ENCODE peak calls at places on chromosomes 2 and 18, in five cellular contexts. J is HEK293T, X is HepG2, A is SK-N-SH, Q is K562. N is an unnamed sample.
A peak's percentile ranks its signal among the peaks of the same experiment; 100 is the strongest.

GRCh38 chr2:239102266-239102665 is 254.4 kb downstream of the TWIST2 start:
- DNase-seq in Q (no peak), A (no peak), X (no peak), J (no peak), N (no peak)

GRCh38 chr18:8685141-8685913 is 20.0 kb upstream of the MTCL1 start:
- DNase-seq in A (no peak), J (peak; percentile 15), Q (no peak), X (no peak), N (no peak)

GRCh38 chr2:113791697-113792590 is 35.5 kb upstream of the SLC35F5 start:
- DNase-seq in X (no peak), J (no peak), A (no peak), Q (no peak), N (peak; percentile 61)

GRCh38 chr2:68740184-68740914 is 5.7 kb downstream of the ARHGAP25 start:
- DNase-seq in Q (no peak), J (no peak), A (no peak), X (no peak), N (no peak)

GRCh38 chr2:239354132-239354790 is 46.6 kb downstream of the HDAC4 start:
- DNase-seq in J (no peak), Q (no peak), X (no peak), A (no peak), N (no peak)

GRCh38 chr2:134819334-134819733 is 19.1 kb upstream of the ACMSD start:
- DNase-seq in Q (no peak), J (no peak), A (no peak), X (no peak), N (no peak)

GRCh38 chr2:75064691-75065396 is 106.4 kb downstream of the POLE4 start:
- DNase-seq in A (peak; percentile 63), X (peak; percentile 32), J (peak; percentile 72), Q (peak; percentile 68), N (no peak)

GRCh38 chr2:159208449-159208848 is 78.1 kb downstream of the WDSUB1 start:
- DNase-seq in X (no peak), Q (peak; percentile 39), A (no peak), J (no peak), N (no peak)

GRCh38 chr2:173884403-173884802 is 80.8 kb downstream of the SP3 start:
- DNase-seq in A (peak; percentile 51), Q (peak; percentile 51), X (peak; percentile 56), J (peak; percentile 57), N (no peak)

GRCh38 chr2:84702941-84703340 is 177.9 kb downstream of the TRABD2A start:
- DNase-seq in J (no peak), Q (no peak), A (no peak), X (no peak), N (no peak)

GRCh38 chr2:119063146-119063545 is 95.4 kb downstream of the C1QL2 start:
- DNase-seq in J (peak; percentile 1), A (no peak), X (no peak), Q (no peak), N (no peak)

GRCh38 chr2:132439703-132440398 is 23.2 kb downstream of the GPR39 start:
- DNase-seq in Q (no peak), X (peak; percentile 82), J (no peak), A (no peak), N (no peak)

GRCh38 chr18:657311-657997 is at the start of gene TYMS:
- DNase-seq in Q (peak; percentile 84), X (peak; percentile 55), A (peak; percentile 89), J (peak; percentile 64), N (no peak)

GRCh38 chr2:127508621-127509034 is 17.7 kb downstream of the IWS1 start:
- DNase-seq in X (peak; percentile 44), Q (peak; percentile 27), J (peak; percentile 69), A (peak; percentile 66), N (no peak)

GRCh38 chr2:171893824-171894611 is at the start of gene SLC25A12:
- DNase-seq in J (peak; percentile 90), Q (peak; percentile 87), X (peak; percentile 71), A (peak; percentile 94), N (no peak)

GRCh38 chr2:10297950-10298349 is 4.8 kb upstream of the HPCAL1 start:
- DNase-seq in A (peak; percentile 86), Q (no peak), X (peak; percentile 71), J (no peak), N (no peak)

GRCh38 chr2:80655265-80655664 is 350.7 kb upstream of the LRRTM1 start:
- DNase-seq in A (no peak), J (no peak), X (no peak), Q (no peak), N (no peak)

GRCh38 chr2:18154812-18155211 is 276.3 kb downstream of the KCNS3 start:
- DNase-seq in A (no peak), J (no peak), Q (no peak), X (no peak), N (no peak)

GRCh38 chr2:216073773-216074172 is 7.8 kb downstream of the PECR start:
- DNase-seq in J (no peak), A (no peak), Q (no peak), X (no peak), N (no peak)

GRCh38 chr2:64839844-64840243 is 149.4 kb upstream of the SLC1A4 start:
- DNase-seq in X (no peak), Q (no peak), A (no peak), J (no peak), N (no peak)

GRCh38 chr2:159904565-159905281 is 106.7 kb upstream of the CD302 start:
- DNase-seq in Q (peak; percentile 86), J (no peak), X (no peak), A (no peak), N (no peak)

GRCh38 chr18:62974928-62975675 is 259.8 kb downstream of the PHLPP1 start:
- DNase-seq in X (no peak), J (no peak), A (no peak), Q (no peak), N (no peak)

GRCh38 chr18:77114564-77115391 is 17.8 kb downstream of the MBP start:
- DNase-seq in J (no peak), Q (no peak), X (peak; percentile 93), A (no peak), N (no peak)

GRCh38 chr2:70828914-70829824 is 6.4 kb downstream of the CD207 start:
- DNase-seq in X (no peak), A (no peak), Q (no peak), J (no peak), N (no peak)
- TF ChIP-seq FOXM1 in X (no peak), A (no peak), Q (no peak), J (no peak), N (no peak)

GRCh38 chr2:61993422-61994024 is 88.0 kb downstream of the COMMD1 start:
- DNase-seq in Q (peak; percentile 28), A (peak; percentile 57), J (peak; percentile 35), X (peak; percentile 52), N (peak; percentile 55)
- TF ChIP-seq FOXM1 in Q (no peak), A (no peak), J (no peak), X (no peak), N (no peak)

DNA sequence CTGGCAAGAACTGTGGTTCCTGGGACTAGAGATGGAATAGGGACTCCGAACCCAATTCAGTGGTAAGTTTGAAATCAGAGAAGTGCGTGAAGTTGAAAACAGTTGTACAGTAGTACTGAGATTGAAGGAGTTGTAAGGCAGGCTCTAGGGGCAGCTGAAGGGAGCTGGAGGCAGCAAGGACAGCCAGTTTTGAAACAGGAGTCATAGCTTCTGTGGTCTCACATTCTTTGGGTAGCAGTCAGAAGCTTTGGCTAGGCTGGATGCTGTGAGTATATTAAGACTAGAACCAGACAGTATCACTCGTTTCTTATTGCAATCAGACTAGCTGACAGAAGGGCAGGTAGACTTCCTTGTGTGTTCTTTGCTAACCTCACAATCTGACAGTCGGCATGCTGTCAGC is 64.5 kb upstream of the ADAM23 start:
- DNase-seq in X (no peak), Q (no peak), A (no peak), J (no peak), N (no peak)
- TF ChIP-seq FOXM1 in X (no peak), Q (no peak), A (no peak), J (no peak), N (no peak)

GRCh38 chr2:120707816-120708215 is 27.9 kb upstream of the GLI2 start:
- DNase-seq in A (no peak), X (no peak), J (no peak), Q (no peak), N (no peak)

GRCh38 chr2:120710256-120710655 is 25.4 kb upstream of the GLI2 start:
- DNase-seq in X (no peak), Q (no peak), A (no peak), J (no peak), N (no peak)

GRCh38 chr2:120711694-120712093 is 24.0 kb upstream of the GLI2 start:
- DNase-seq in J (no peak), Q (no peak), A (no peak), X (no peak), N (no peak)

GRCh38 chr2:120708944-120709607 is 26.6 kb upstream of the GLI2 start:
- DNase-seq in A (no peak), J (no peak), X (no peak), Q (no peak), N (no peak)

GRCh38 chr2:120709608-120710041 is 26.0 kb upstream of the GLI2 start:
- DNase-seq in J (no peak), Q (no peak), A (peak; percentile 63), X (no peak), N (no peak)
- TF ChIP-seq FOXM1 in J (no peak), Q (no peak), A (no peak), X (no peak), N (no peak)